ENCODE peak calls at places on chromosomes 2 and 18, in seven cellular contexts. D is cardiac fibroblast, J is heart left ventricle, Y is cardiac muscle cell, X is ascending aorta, Z is neuronal stem cell, S is H7. M is an unnamed sample.

GRCh38 chr2:196742685-196743084 is 56.8 kb downstream of the GTF3C3 start:
- DNase-seq in X (no peak), Y (no peak), Z (no peak), D (no peak), S (no peak), J (no peak), M (no peak)

GRCh38 chr2:133802366-133802765 is 234.1 kb upstream of the NCKAP5 start:
- DNase-seq in D (no peak), S (no peak), X (no peak), Y (no peak), J (no peak), Z (no peak), M (no peak)

GRCh38 chr2:175355246-175355645 is 173.7 kb upstream of the ATP5MC3 start:
- DNase-seq in D (no peak), X (no peak), J (no peak), S (no peak), Y (no peak), Z (no peak), M (no peak)

GRCh38 chr2:102485151-102485769 is 12.2 kb downstream of the SLC9A4 start:
- DNase-seq in Z (no peak), D (no peak), X (no peak), Y (peak; percentile 8), J (no peak), S (no peak), M (no peak)

GRCh38 chr2:9799011-9799596 is 44.2 kb upstream of the TAF1B start:
- DNase-seq in S (no peak), D (no peak), X (no peak), Y (no peak), J (peak; percentile 21), Z (no peak), M (no peak)

GRCh38 chr2:37500031-37500430 is 155.6 kb downstream of the QPCT start:
- DNase-seq in S (no peak), J (no peak), Y (no peak), Z (no peak), D (no peak), X (no peak), M (no peak)

GRCh38 chr2:114727012-114727411 is 284.6 kb downstream of the DPP10 start:
- DNase-seq in J (peak; percentile 16), Y (no peak), X (no peak), D (no peak), Z (no peak), S (no peak), M (no peak)

GRCh38 chr2:31335921-31336570 is 78.5 kb downstream of the XDH start:
- DNase-seq in X (peak; percentile 73), S (peak; percentile 21), J (no peak), Y (peak; percentile 60), D (peak; percentile 69), Z (no peak), M (peak; percentile 81)

GRCh38 chr2:149036507-149037293 is 1.8 kb upstream of the LYPD6B start:
- DNase-seq in D (no peak), Y (no peak), Z (no peak), S (no peak), X (no peak), J (no peak), M (no peak)

GRCh38 chr2:64119369-64119768 is 24.9 kb downstream of the PELI1 start:
- DNase-seq in J (no peak), D (no peak), Z (no peak), Y (no peak), X (no peak), S (no peak), M (no peak)

GRCh38 chr2:64114912-64115277 is 29.3 kb downstream of the PELI1 start:
- DNase-seq in D (no peak), X (no peak), S (no peak), Z (no peak), J (no peak), Y (no peak), M (no peak)

GRCh38 chr2:64112016-64112415 is 32.2 kb downstream of the PELI1 start:
- DNase-seq in Z (no peak), D (no peak), X (no peak), Y (no peak), J (no peak), S (no peak), M (no peak)

GRCh38 chr2:64114063-64114911 is 29.9 kb downstream of the PELI1 start:
- DNase-seq in D (peak; percentile 59), S (no peak), X (no peak), J (no peak), Y (peak; percentile 77), Z (no peak), M (peak; percentile 40)

GRCh38 chr2:64115808-64116598 is 28.2 kb downstream of the PELI1 start:
- DNase-seq in D (no peak), X (no peak), Y (no peak), J (no peak), Z (no peak), S (no peak), M (no peak)
- H3K4me3 ChIP-seq in D (no peak overlapping the region), X (no peak overlapping the region), Y (no peak overlapping the region), J (no peak overlapping the region), Z (no peak overlapping the region), S (no peak overlapping the region), M (no peak overlapping the region)

GRCh38 chr2:236164983-236165301 is 3.2 kb downstream of the GBX2 start:
- DNase-seq in J (no peak), Z (no peak), X (no peak), Y (no peak), S (no peak), D (no peak), M (no peak)

GRCh38 chr2:236166781-236167296 is 1.3 kb downstream of the GBX2 start:
- DNase-seq in Y (no peak), D (no peak), S (peak; percentile 65), J (no peak), Z (no peak), X (no peak), M (no peak)

GRCh38 chr2:236166157-236166780 is 1.9 kb downstream of the GBX2 start:
- DNase-seq in Z (peak; percentile 23), X (no peak), S (peak; percentile 75), Y (no peak), J (no peak), D (no peak), M (no peak)

GRCh38 chr2:236164201-236164982 is 3.8 kb downstream of the GBX2 start:
- DNase-seq in Z (peak; percentile 59), Y (no peak), J (no peak), S (peak; percentile 93), D (no peak), X (no peak), M (no peak)

GRCh38 chr2:236165491-236166156 is 2.6 kb downstream of the GBX2 start:
- DNase-seq in Y (no peak), J (no peak), Z (no peak), X (no peak), D (no peak), S (no peak), M (no peak)
- H3K4me3 ChIP-seq in Y (no peak overlapping the region), J (no peak overlapping the region), Z (no peak overlapping the region), X (peak overlapping the region; percentile 42), D (no peak overlapping the region), S (peak overlapping the region; percentile 66), M (no peak overlapping the region)

GRCh38 chr18:69758458-69758857 is 189.2 kb downstream of the CD226 start:
- DNase-seq in S (no peak), Y (no peak), D (no peak), Z (no peak), J (no peak), X (no peak), M (peak; percentile 19)
- H3K4me3 ChIP-seq in S (no peak overlapping the region), Y (no peak overlapping the region), D (no peak overlapping the region), Z (no peak overlapping the region), J (no peak overlapping the region), X (no peak overlapping the region), M (no peak overlapping the region)

DNA sequence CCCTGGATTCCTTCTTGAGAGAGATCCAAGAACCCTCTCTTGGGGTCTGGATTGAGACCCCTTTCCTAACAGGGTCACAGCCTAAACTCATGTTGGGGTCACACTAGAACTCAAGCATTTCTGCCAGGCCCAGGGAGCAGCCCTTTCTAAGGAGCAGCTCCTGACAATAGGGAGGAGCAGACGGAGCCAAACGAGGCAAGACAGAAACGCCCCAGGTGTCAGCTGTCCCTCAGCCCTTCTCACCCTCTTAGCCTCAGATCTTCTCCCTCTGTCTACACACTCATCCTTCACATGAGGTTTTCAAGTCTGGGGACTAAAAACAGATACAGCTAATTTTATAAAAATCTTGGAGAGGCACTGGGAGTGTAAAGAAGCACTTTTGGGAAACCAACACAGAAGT is 157.2 kb downstream of the SOCS6 start:
- DNase-seq in S (no peak), X (no peak), J (no peak), Z (no peak), D (no peak), Y (no peak), M (no peak)
- H3K4me3 ChIP-seq in S (no peak overlapping the region), X (no peak overlapping the region), J (no peak overlapping the region), Z (no peak overlapping the region), D (no peak overlapping the region), Y (no peak overlapping the region), M (no peak overlapping the region)